ENCODE peak calls at places on chromosomes 3 and 15, in nine cellular contexts. Z is ovary, A is HFF-Myc, G is anterior cingulate cortex, U is fibroblast of gingiva, R is RPMI7951, M is H9, I is GM13976, S is right atrium auricular region. W is an unnamed sample.

GRCh38 chr15:72740202-72740601 is 43.4 kb downstream of the ADPGK start:
- DNase-seq in Z (no peak), A (no peak), G (no peak), U (no peak), R (peak), M (no peak), I (peak), S (no peak), W (no peak)

GRCh38 chr15:52294881-52295420 is 653 bp downstream of the MYO5C start:
- DNase-seq in Z (no peak), A (no peak), G (no peak), U (no peak), R (peak), M (no peak), I (no peak), S (no peak), W (no peak)

GRCh38 chr3:77042892-77043291 is 3.0 kb downstream of the ROBO2 start:
- DNase-seq in Z (no peak), A (no peak), G (no peak), U (no peak), R (no peak), M (no peak), I (no peak), S (no peak), W (no peak)

GRCh38 chr3:167969554-167969953 is 126.2 kb downstream of the GOLIM4 start:
- DNase-seq in Z (no peak), A (no peak), G (no peak), U (no peak), R (no peak), M (no peak), I (no peak), S (no peak), W (no peak)

GRCh38 chr15:51403072-51403878 is 61.8 kb downstream of the GLDN start:
- DNase-seq in Z (no peak), A (no peak), G (no peak), U (peak), R (peak), M (peak), I (no peak), S (peak), W (peak)

GRCh38 chr3:100158877-100159563 is 44.7 kb upstream of the FILIP1L start:
- DNase-seq in Z (no peak), A (no peak), G (no peak), U (peak), R (peak), M (no peak), I (no peak), S (no peak), W (no peak)

GRCh38 chr3:99875573-99875924 is 57.9 kb downstream of the CMSS1 start:
- DNase-seq in Z (no peak), A (no peak), G (no peak), U (peak), R (no peak), M (no peak), I (no peak), S (no peak), W (peak)

GRCh38 chr15:49902791-49903481 is 216.1 kb downstream of the ATP8B4 start:
- DNase-seq in Z (no peak), A (no peak), G (no peak), U (peak), R (peak), M (no peak), I (no peak), S (no peak), W (no peak)

GRCh38 chr3:48408823-48409281 is 21.0 kb downstream of the PLXNB1 start:
- DNase-seq in Z (peak), A (no peak), G (no peak), U (no peak), R (no peak), M (peak), I (peak), S (peak), W (no peak)

GRCh38 chr3:146164951-146165350 is 4.0 kb upstream of the PLOD2 start:
- DNase-seq in Z (no peak), A (no peak), G (no peak), U (no peak), R (no peak), M (no peak), I (no peak), S (no peak), W (no peak)

GRCh38 chr15:74041311-74041756 is 41.0 kb downstream of the GOLGA6A start:
- DNase-seq in Z (no peak), A (no peak), G (no peak), U (peak), R (peak), M (no peak), I (no peak), S (no peak), W (no peak)

GRCh38 chr3:11820540-11821041 is 26.1 kb downstream of the TAMM41 start:
- DNase-seq in Z (peak), A (peak), G (no peak), U (no peak), R (peak), M (peak), I (peak), S (no peak), W (peak)

GRCh38 chr3:126464494-126464893 is 11.2 kb downstream of the ZXDC start:
- DNase-seq in Z (no peak), A (no peak), G (no peak), U (no peak), R (no peak), M (no peak), I (no peak), S (no peak), W (no peak)

GRCh38 chr3:126554560-126555525 is 3.9 kb downstream of the C3orf22 start:
- DNase-seq in Z (no peak), A (no peak), G (no peak), U (no peak), R (no peak), M (peak), I (peak), S (peak), W (no peak)

GRCh38 chr15:67520276-67520975 is 505 bp upstream of the C15orf61 start:
- DNase-seq in Z (no peak), A (no peak), G (no peak), U (peak), R (no peak), M (no peak), I (no peak), S (no peak), W (peak)

GRCh38 chr3:32438596-32439344 is 47.1 kb downstream of the CMTM7 start:
- DNase-seq in Z (no peak), A (no peak), G (no peak), U (no peak), R (no peak), M (no peak), I (peak), S (peak), W (no peak)

GRCh38 chr15:70566047-70566835 is 197.1 kb downstream of the UACA start:
- DNase-seq in Z (no peak), A (no peak), G (no peak), U (no peak), R (no peak), M (peak), I (no peak), S (no peak), W (no peak)